ENCODE peak calls at places on chromosomes 13 and 19, in six cellular contexts. One of them, this sample, is unnamed.

GRCh38 chr19:33508941-33509614 is 12.5 kb downstream of the PEPD start:
- DNase-seq in HCEC 1CT: no peak
- DNase-seq in NCI-H2081: no peak
- DNase-seq in neuronal stem cell: no peak
- DNase-seq in psoas muscle: no peak
- DNase-seq in caudate nucleus: no peak
- DNase-seq in this sample: no peak

GRCh38 chr19:58059681-58060080 is 599 bp downstream of the ZNF135 start:
- DNase-seq in caudate nucleus: no peak
- DNase-seq in neuronal stem cell: no peak
- DNase-seq in NCI-H2081: no peak
- DNase-seq in HCEC 1CT: no peak
- DNase-seq in psoas muscle: no peak
- DNase-seq in this sample: no peak

GRCh38 chr13:78593652-78594494 is 9.5 kb downstream of the POU4F1 start:
- DNase-seq in NCI-H2081: no peak
- DNase-seq in caudate nucleus: no peak
- DNase-seq in HCEC 1CT: no peak
- DNase-seq in psoas muscle: no peak
- DNase-seq in neuronal stem cell: peak
- DNase-seq in this sample: no peak

GRCh38 chr13:36718686-36719085 is 44.9 kb downstream of the SERTM1 start:
- DNase-seq in neuronal stem cell: no peak
- DNase-seq in caudate nucleus: no peak
- DNase-seq in psoas muscle: no peak
- DNase-seq in NCI-H2081: no peak
- DNase-seq in HCEC 1CT: no peak
- DNase-seq in this sample: no peak

GRCh38 chr13:113407103-113407530 is 43.2 kb upstream of the GRTP1 start:
- DNase-seq in caudate nucleus: no peak
- DNase-seq in HCEC 1CT: no peak
- DNase-seq in neuronal stem cell: no peak
- DNase-seq in psoas muscle: no peak
- DNase-seq in NCI-H2081: no peak
- DNase-seq in this sample: peak

GRCh38 chr19:15195381-15195964 is 5.3 kb downstream of the NOTCH3 start:
- DNase-seq in caudate nucleus: no peak
- DNase-seq in psoas muscle: peak
- DNase-seq in NCI-H2081: peak
- DNase-seq in HCEC 1CT: peak
- DNase-seq in neuronal stem cell: peak
- DNase-seq in this sample: peak

GRCh38 chr19:1251233-1251502 is 2.8 kb downstream of the MIDN start:
- DNase-seq in psoas muscle: peak
- DNase-seq in caudate nucleus: peak
- DNase-seq in NCI-H2081: peak
- DNase-seq in HCEC 1CT: peak
- DNase-seq in neuronal stem cell: no peak
- DNase-seq in this sample: peak

GRCh38 chr19:5934779-5935472 is 20.9 kb downstream of the CAPS start:
- DNase-seq in psoas muscle: no peak
- DNase-seq in NCI-H2081: no peak
- DNase-seq in caudate nucleus: no peak
- DNase-seq in neuronal stem cell: no peak
- DNase-seq in HCEC 1CT: peak
- DNase-seq in this sample: no peak

GRCh38 chr19:8334458-8335342 is 8.4 kb downstream of the KANK3 start:
- DNase-seq in HCEC 1CT: peak
- DNase-seq in caudate nucleus: no peak
- DNase-seq in neuronal stem cell: peak
- DNase-seq in psoas muscle: peak
- DNase-seq in NCI-H2081: peak
- DNase-seq in this sample: peak

GRCh38 chr13:104522235-104523072 is 1456.2 kb upstream of the SLC10A2 start:
- DNase-seq in HCEC 1CT: no peak
- DNase-seq in caudate nucleus: no peak
- DNase-seq in neuronal stem cell: no peak
- DNase-seq in NCI-H2081: no peak
- DNase-seq in psoas muscle: peak
- DNase-seq in this sample: peak

GRCh38 chr19:30444253-30444671 is 72.1 kb downstream of the ZNF536 start:
- DNase-seq in HCEC 1CT: no peak
- DNase-seq in psoas muscle: no peak
- DNase-seq in caudate nucleus: no peak
- DNase-seq in neuronal stem cell: no peak
- DNase-seq in NCI-H2081: no peak
- DNase-seq in this sample: no peak

GRCh38 chr19:19105365-19106060 is 32.8 kb downstream of the TMEM161A start:
- DNase-seq in NCI-H2081: no peak
- DNase-seq in psoas muscle: no peak
- DNase-seq in HCEC 1CT: peak
- DNase-seq in neuronal stem cell: peak
- DNase-seq in caudate nucleus: peak
- DNase-seq in this sample: peak

GRCh38 chr19:38653028-38653571 is 5.7 kb downstream of the ACTN4 start:
- DNase-seq in NCI-H2081: no peak
- DNase-seq in caudate nucleus: no peak
- DNase-seq in psoas muscle: no peak
- DNase-seq in HCEC 1CT: peak
- DNase-seq in neuronal stem cell: no peak
- DNase-seq in this sample: peak

GRCh38 chr13:67620665-67621064 is 390.5 kb upstream of the PCDH9 start:
- DNase-seq in HCEC 1CT: peak
- DNase-seq in caudate nucleus: no peak
- DNase-seq in NCI-H2081: no peak
- DNase-seq in psoas muscle: no peak
- DNase-seq in neuronal stem cell: no peak
- DNase-seq in this sample: no peak

GRCh38 chr19:3360494-3361383 is 5.6 kb upstream of the NFIC start:
- DNase-seq in caudate nucleus: peak
- DNase-seq in psoas muscle: peak
- DNase-seq in NCI-H2081: no peak
- DNase-seq in HCEC 1CT: no peak
- DNase-seq in neuronal stem cell: no peak
- DNase-seq in this sample: peak

GRCh38 chr19:13132471-13133166 is 14.6 kb downstream of the NACC1 start:
- DNase-seq in HCEC 1CT: peak
- DNase-seq in psoas muscle: no peak
- DNase-seq in neuronal stem cell: no peak
- DNase-seq in NCI-H2081: no peak
- DNase-seq in caudate nucleus: no peak
- DNase-seq in this sample: no peak

GRCh38 chr19:45391346-45391745 is 13.5 kb downstream of the PPP1R13L start:
- DNase-seq in neuronal stem cell: no peak
- DNase-seq in HCEC 1CT: peak
- DNase-seq in caudate nucleus: no peak
- DNase-seq in psoas muscle: no peak
- DNase-seq in NCI-H2081: no peak
- DNase-seq in this sample: no peak

GRCh38 chr19:7856679-7857663 is 17.2 kb downstream of the PRR36 start:
- DNase-seq in psoas muscle: peak
- DNase-seq in neuronal stem cell: no peak
- DNase-seq in NCI-H2081: no peak
- DNase-seq in caudate nucleus: no peak
- DNase-seq in HCEC 1CT: no peak
- DNase-seq in this sample: no peak

GRCh38 chr13:70386919-70387318 is 278.7 kb upstream of the KLHL1 start:
- DNase-seq in caudate nucleus: no peak
- DNase-seq in NCI-H2081: no peak
- DNase-seq in psoas muscle: peak
- DNase-seq in HCEC 1CT: no peak
- DNase-seq in neuronal stem cell: no peak
- DNase-seq in this sample: no peak

GRCh38 chr13:111388851-111389500 is 68.5 kb downstream of the TEX29 start:
- DNase-seq in NCI-H2081: no peak
- DNase-seq in psoas muscle: no peak
- DNase-seq in caudate nucleus: no peak
- DNase-seq in neuronal stem cell: no peak
- DNase-seq in HCEC 1CT: no peak
- DNase-seq in this sample: no peak

GRCh38 chr19:10388957-10389356 is 8.6 kb upstream of the TYK2 start:
- DNase-seq in HCEC 1CT: peak
- DNase-seq in psoas muscle: peak
- DNase-seq in caudate nucleus: peak
- DNase-seq in neuronal stem cell: peak
- DNase-seq in NCI-H2081: peak
- DNase-seq in this sample: peak

GRCh38 chr19:3655402-3656072 is 28.9 kb upstream of the CACTIN start:
- DNase-seq in NCI-H2081: no peak
- DNase-seq in HCEC 1CT: peak
- DNase-seq in neuronal stem cell: no peak
- DNase-seq in caudate nucleus: peak
- DNase-seq in psoas muscle: no peak
- DNase-seq in this sample: no peak

GRCh38 chr13:24127116-24127631 is 33.3 kb upstream of the SPATA13 start:
- DNase-seq in psoas muscle: no peak
- DNase-seq in caudate nucleus: no peak
- DNase-seq in NCI-H2081: no peak
- DNase-seq in neuronal stem cell: no peak
- DNase-seq in HCEC 1CT: no peak
- DNase-seq in this sample: no peak

GRCh38 chr19:1239796-1240737 is 1.5 kb upstream of the ATP5F1D start:
- DNase-seq in psoas muscle: peak
- DNase-seq in neuronal stem cell: peak
- DNase-seq in HCEC 1CT: peak
- DNase-seq in caudate nucleus: peak
- DNase-seq in NCI-H2081: peak
- DNase-seq in this sample: peak

GRCh38 chr13:20019033-20019432 is 60.5 kb downstream of the ZMYM2 start:
- DNase-seq in neuronal stem cell: no peak
- DNase-seq in caudate nucleus: no peak
- DNase-seq in HCEC 1CT: no peak
- DNase-seq in NCI-H2081: no peak
- DNase-seq in psoas muscle: no peak
- DNase-seq in this sample: no peak

GRCh38 chr13:81957121-81957520 is 1616.2 kb upstream of the SPRY2 start:
- DNase-seq in NCI-H2081: no peak
- DNase-seq in caudate nucleus: no peak
- DNase-seq in psoas muscle: no peak
- DNase-seq in HCEC 1CT: no peak
- DNase-seq in neuronal stem cell: no peak
- DNase-seq in this sample: no peak